ENCODE peak calls at places on chromosomes 2 and 18, in nine cellular contexts. D, Z, Y, Q, U, S, E, R and F are unnamed samples.

GRCh38 chr2:47065343-47065742 is 89.8 kb downstream of the STPG4 start:
- DNase-seq in D (no peak), Z (no peak), Y (no peak), Q (no peak), U (no peak), S (no peak), E (no peak), R (no peak), F (no peak)

GRCh38 chr2:39650468-39650867 is 15.2 kb upstream of the TMEM178A start:
- DNase-seq in D (no peak), Z (no peak), Y (no peak), Q (no peak), U (no peak), S (no peak), E (no peak), R (no peak), F (no peak)

GRCh38 chr2:99944019-99944418 is 198.4 kb downstream of the AFF3 start:
- DNase-seq in D (no peak), Z (no peak), Y (no peak), Q (no peak), U (no peak), S (no peak), E (no peak), R (no peak), F (no peak)

GRCh38 chr18:13800505-13801259 is 23.3 kb upstream of the MC5R start:
- DNase-seq in D (no peak), Z (peak; percentile 82), Y (no peak), Q (peak; percentile 45), U (peak; percentile 60), S (peak; percentile 34), E (peak; percentile 31), R (peak; percentile 90), F (peak; percentile 12)

GRCh38 chr18:58493516-58494253 is 135.2 kb downstream of the ALPK2 start:
- DNase-seq in D (peak; percentile 66), Z (peak; percentile 89), Y (peak; percentile 66), Q (peak; percentile 94), U (peak; percentile 63), S (peak; percentile 86), E (peak; percentile 89), R (peak; percentile 80), F (peak; percentile 27)

GRCh38 chr2:217974389-217975005 is 28.3 kb downstream of the TNS1 start:
- DNase-seq in D (no peak), Z (no peak), Y (no peak), Q (no peak), U (no peak), S (no peak), E (no peak), R (no peak), F (no peak)

GRCh38 chr2:69311017-69311416 is 76.0 kb downstream of the GFPT1 start:
- DNase-seq in D (no peak), Z (no peak), Y (no peak), Q (peak; percentile 28), U (no peak), S (no peak), E (peak; percentile 34), R (no peak), F (no peak)

GRCh38 chr18:24413148-24413547 is 13.3 kb upstream of the IMPACT start:
- DNase-seq in D (no peak), Z (no peak), Y (no peak), Q (peak; percentile 53), U (no peak), S (no peak), E (peak; percentile 27), R (no peak), F (no peak)

DNA sequence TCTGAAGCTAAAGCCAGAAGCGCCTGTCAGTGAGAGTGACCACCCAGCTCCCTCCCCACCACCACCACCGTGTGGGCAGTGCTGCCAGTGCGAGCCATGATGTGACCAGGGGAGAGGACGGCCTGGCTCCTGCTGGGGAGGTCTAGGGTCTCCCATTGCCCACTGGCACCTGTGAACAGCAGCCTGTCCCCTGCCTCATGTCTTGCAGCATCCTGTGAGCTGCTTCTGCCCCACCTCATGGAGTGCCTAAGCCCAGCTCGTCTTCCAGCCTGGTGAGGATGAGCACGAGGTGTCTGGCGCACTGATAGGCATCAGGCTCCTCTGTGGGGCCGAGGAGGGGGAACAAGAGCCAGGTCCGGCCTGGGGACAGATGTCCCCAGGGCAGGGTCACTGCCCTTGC is 61.4 kb downstream of the FAM168B start:
- DNase-seq in D (no peak), Z (no peak), Y (no peak), Q (no peak), U (no peak), S (no peak), E (no peak), R (no peak), F (no peak)
- TF ChIP-seq CTCF in D (no peak), Z (no peak), Y (no peak), Q (no peak), U (no peak), S (no peak), E (no peak), R (no peak), F (peak; percentile 3)

DNA sequence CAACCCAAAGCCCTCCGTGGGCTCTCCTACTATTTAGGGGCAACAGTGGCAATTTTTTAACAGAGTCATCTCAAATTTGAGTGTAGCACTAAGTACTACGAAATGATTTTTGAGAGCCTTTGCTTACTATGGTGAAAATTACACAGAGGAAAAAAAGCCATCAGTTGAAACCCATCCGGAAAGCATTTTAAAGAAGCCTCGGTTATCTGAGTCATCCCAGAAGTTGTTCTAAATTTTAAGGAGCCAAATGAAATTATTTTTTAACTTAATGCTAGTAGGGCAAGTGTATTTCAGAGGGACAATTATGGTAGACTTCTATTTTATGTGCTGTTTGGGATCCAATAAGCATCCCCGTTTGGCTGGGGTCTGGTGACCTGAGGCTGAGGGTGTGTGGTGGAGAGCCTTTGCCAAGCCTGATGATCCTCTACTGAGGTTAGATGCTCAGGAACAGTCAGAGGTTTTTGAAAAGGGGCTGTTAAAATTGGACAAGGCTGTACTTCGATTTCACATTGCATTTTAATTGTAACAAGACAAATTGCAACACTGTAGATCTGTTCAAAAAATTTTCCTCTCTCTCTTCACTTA is 47.0 kb downstream of the RAPGEF4 start:
- DNase-seq in D (no peak), Z (no peak), Y (no peak), Q (peak; percentile 51), U (no peak), S (no peak), E (no peak), R (no peak), F (no peak)
- TF ChIP-seq CTCF in D (no peak), Z (no peak), Y (no peak), Q (no peak), U (no peak), S (no peak), E (no peak), R (no peak), F (no peak)

GRCh38 chr2:15546297-15547098 is 14.6 kb downstream of the NBAS start:
- DNase-seq in D (no peak), Z (no peak), Y (no peak), Q (no peak), U (no peak), S (no peak), E (no peak), R (no peak), F (no peak)
- TF ChIP-seq CTCF in D (no peak), Z (no peak), Y (no peak), Q (peak; percentile 12), U (no peak), S (peak; percentile 23), E (peak; percentile 8), R (peak; percentile 26), F (peak; percentile 21)

GRCh38 chr18:32362484-32362883 is 108.2 kb downstream of the GAREM1 start:
- DNase-seq in D (no peak), Z (no peak), Y (no peak), Q (peak; percentile 15), U (no peak), S (peak; percentile 64), E (no peak), R (no peak), F (no peak)

GRCh38 chr18:32360682-32361345 is 109.9 kb downstream of the GAREM1 start:
- DNase-seq in D (no peak), Z (no peak), Y (no peak), Q (no peak), U (no peak), S (no peak), E (no peak), R (no peak), F (no peak)

GRCh38 chr18:32355896-32356295 is 114.8 kb downstream of the GAREM1 start:
- DNase-seq in D (peak; percentile 24), Z (no peak), Y (no peak), Q (peak; percentile 68), U (no peak), S (peak; percentile 84), E (peak; percentile 75), R (no peak), F (no peak)

GRCh38 chr18:32358529-32358928 is 112.2 kb downstream of the GAREM1 start:
- DNase-seq in D (no peak), Z (no peak), Y (no peak), Q (no peak), U (no peak), S (no peak), E (no peak), R (no peak), F (no peak)

DNA sequence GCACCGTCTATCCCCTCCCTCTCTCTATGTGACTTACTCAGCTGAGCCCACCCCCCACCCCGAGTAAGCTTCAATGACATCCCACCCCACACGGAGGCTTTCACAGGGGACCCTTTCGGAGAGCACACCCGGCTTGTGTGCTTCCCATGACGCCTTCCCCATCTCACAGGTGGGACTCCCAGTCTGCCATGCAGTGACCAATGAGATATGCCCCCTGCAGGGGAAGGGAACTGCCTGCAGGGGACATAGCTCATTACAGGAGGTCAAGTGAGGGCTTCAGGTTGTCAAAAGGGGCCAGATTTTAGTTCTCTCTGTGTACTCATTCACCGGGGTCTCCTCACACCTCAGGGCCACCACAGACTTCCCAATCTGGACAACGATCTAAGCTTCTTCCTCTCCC is 112.6 kb downstream of the GAREM1 start:
- DNase-seq in D (no peak), Z (no peak), Y (no peak), Q (no peak), U (no peak), S (no peak), E (no peak), R (no peak), F (no peak)
- TF ChIP-seq CTCF in D (no peak), Z (no peak), Y (no peak), Q (no peak), U (no peak), S (no peak), E (no peak), R (no peak), F (peak; percentile 7)

GRCh38 chr2:236237468-236238190 is 26.6 kb downstream of the ASB18 start:
- DNase-seq in D (no peak), Z (no peak), Y (no peak), Q (no peak), U (no peak), S (no peak), E (no peak), R (no peak), F (no peak)

GRCh38 chr2:236238756-236239155 is 25.4 kb downstream of the ASB18 start:
- DNase-seq in D (no peak), Z (no peak), Y (no peak), Q (no peak), U (no peak), S (no peak), E (no peak), R (no peak), F (no peak)

GRCh38 chr2:236239276-236240065 is 24.7 kb downstream of the ASB18 start:
- DNase-seq in D (no peak), Z (no peak), Y (no peak), Q (no peak), U (no peak), S (no peak), E (no peak), R (peak; percentile 19), F (peak; percentile 18)

GRCh38 chr2:236240228-236240990 is 23.8 kb downstream of the ASB18 start:
- DNase-seq in D (no peak), Z (no peak), Y (no peak), Q (no peak), U (peak; percentile 69), S (no peak), E (peak; percentile 2), R (peak; percentile 74), F (peak; percentile 81)

GRCh38 chr2:236236559-236237450 is 27.4 kb downstream of the ASB18 start:
- DNase-seq in D (no peak), Z (no peak), Y (no peak), Q (peak; percentile 6), U (no peak), S (no peak), E (no peak), R (no peak), F (no peak)
- TF ChIP-seq CTCF in D (no peak), Z (no peak), Y (no peak), Q (no peak), U (peak; percentile 13), S (no peak), E (no peak), R (no peak), F (peak; percentile 26)